ENCODE peak calls at places on chromosomes 2 and 18, in six cellular contexts. M is GM13977, B is left colon, N is GM06990, X is kidney tubule cell, J is AG04449. I is an unnamed sample.

GRCh38 chr2:111705711-111706323 is 178.2 kb downstream of the ANAPC1 start:
- DNase-seq in X (peak; percentile 99), M (peak; percentile 72), J (no peak), B (no peak), N (peak; percentile 46), I (peak; percentile 60)

GRCh38 chr2:241941691-241942301 is 72.3 kb downstream of the RTP5 start:
- DNase-seq in X (no peak), M (no peak), N (no peak), J (no peak), B (peak; percentile 28), I (no peak)

GRCh38 chr2:241629762-241630435 is 7.1 kb downstream of the THAP4 start:
- DNase-seq in N (no peak), M (no peak), B (no peak), X (peak; percentile 76), J (no peak), I (no peak)

GRCh38 chr18:34977787-34978532 is 63.3 kb upstream of the MAPRE2 start:
- DNase-seq in J (no peak), N (peak; percentile 35), X (peak; percentile 62), M (peak; percentile 28), B (peak; percentile 87), I (peak; percentile 85)

GRCh38 chr18:44679912-44680270 is 797 bp upstream of the SETBP1 start:
- DNase-seq in B (peak; percentile 73), X (peak; percentile 65), N (no peak), M (no peak), J (no peak), I (peak; percentile 71)

GRCh38 chr2:159146930-159147666 is 139.4 kb downstream of the WDSUB1 start:
- DNase-seq in J (no peak), N (no peak), B (peak; percentile 85), M (no peak), X (no peak), I (peak; percentile 81)

GRCh38 chr2:119009110-119009509 is 67.1 kb downstream of the MARCO start:
- DNase-seq in J (no peak), M (no peak), B (no peak), N (no peak), X (no peak), I (no peak)

GRCh38 chr18:3889803-3890202 is 439.8 kb downstream of the TGIF1 start:
- DNase-seq in B (no peak), X (peak; percentile 74), J (no peak), N (no peak), M (no peak), I (no peak)

GRCh38 chr18:58225101-58225500 is 181.1 kb downstream of the NEDD4L start:
- DNase-seq in J (no peak), N (peak; percentile 61), M (peak; percentile 66), X (peak; percentile 70), B (no peak), I (no peak)

GRCh38 chr2:66433945-66434678 is 813 bp upstream of the MEIS1 start:
- DNase-seq in B (peak; percentile 52), M (no peak), N (peak; percentile 57), X (peak; percentile 77), J (no peak), I (peak; percentile 56)

GRCh38 chr2:235002198-235003095 is 50.6 kb downstream of the SH3BP4 start:
- DNase-seq in J (no peak), N (no peak), B (no peak), M (no peak), X (peak; percentile 76), I (no peak)

GRCh38 chr2:112148477-112148876 is 10.3 kb downstream of the FBLN7 start:
- DNase-seq in N (no peak), X (no peak), B (no peak), M (no peak), J (no peak), I (no peak)

GRCh38 chr2:148914463-148914862 is 39.4 kb downstream of the KIF5C start:
- DNase-seq in M (no peak), N (no peak), X (no peak), J (no peak), B (no peak), I (no peak)

GRCh38 chr2:27952070-27952469 is 61.5 kb downstream of the BABAM2 start:
- DNase-seq in X (no peak), N (no peak), M (no peak), J (no peak), B (no peak), I (no peak)

GRCh38 chr2:53403836-53404413 is 363.7 kb upstream of the CHAC2 start:
- DNase-seq in X (peak; percentile 90), B (no peak), J (peak; percentile 7), M (no peak), N (no peak), I (no peak)

GRCh38 chr2:119307419-119308140 is 59.1 kb downstream of the C2orf76 start:
- DNase-seq in J (no peak), B (no peak), N (no peak), M (no peak), X (no peak), I (no peak)

GRCh38 chr18:37481491-37481890 is 84.1 kb downstream of the CELF4 start:
- DNase-seq in X (peak; percentile 98), N (no peak), M (no peak), J (no peak), B (no peak), I (no peak)

GRCh38 chr2:235605306-235605998 is 111.6 kb downstream of the AGAP1 start:
- DNase-seq in B (peak; percentile 50), N (no peak), J (peak; percentile 74), X (peak; percentile 89), M (no peak), I (peak; percentile 80)

GRCh38 chr2:68974251-68974650 is at the start of gene GKN1:
- DNase-seq in B (no peak), N (no peak), M (no peak), J (no peak), X (peak; percentile 31), I (no peak)